ENCODE peak calls at places on chromosomes 13 and 19, in nine cellular contexts. R is thoracic aorta, S is body of pancreas, H is endodermal cell, P is transverse colon, U is colonic mucosa, J is testis, D is uterus, M is heart right ventricle. Q is an unnamed sample. For H3K36me3, the result is how much of the 10 kb centered on the place peaks cover.

GRCh38 chr19:8325454-8325853 is 4.2 kb downstream of the RPS28 start:
- DNase-seq in R (no peak), S (no peak), H (no peak), P (no peak), U (no peak), J (no peak), D (no peak), M (no peak), Q (no peak)

GRCh38 chr19:51702754-51703654 is 9.9 kb downstream of the SPACA6 start:
- DNase-seq in R (no peak), S (peak), H (peak), P (peak), U (peak), J (no peak), D (peak), M (peak), Q (peak)

GRCh38 chr19:41882568-41883462 is at the start of gene ARHGEF1:
- DNase-seq in R (no peak), S (peak), H (peak), P (peak), U (peak), J (peak), D (peak), M (peak), Q (peak)

GRCh38 chr19:355134-355533 is 10.5 kb upstream of the MIER2 start:
- DNase-seq in R (no peak), S (no peak), H (peak), P (no peak), U (no peak), J (no peak), D (peak), M (no peak), Q (no peak)

GRCh38 chr13:99981115-99982020 is at the start of gene ZIC2:
- DNase-seq in R (no peak), S (no peak), H (peak), P (no peak), U (no peak), J (no peak), D (no peak), M (no peak), Q (no peak)

GRCh38 chr13:83815598-83815997 is 66.7 kb downstream of the SLITRK1 start:
- DNase-seq in R (no peak), S (no peak), H (no peak), P (no peak), U (no peak), J (no peak), D (no peak), M (no peak), Q (no peak)

GRCh38 chr19:39937094-39937493 is 2.7 kb upstream of the FCGBP start:
- DNase-seq in R (no peak), S (no peak), H (no peak), P (no peak), U (peak), J (no peak), D (no peak), M (no peak), Q (no peak)

GRCh38 chr13:91609353-91609752 is 210.9 kb downstream of the GPC5 start:
- DNase-seq in R (no peak), S (no peak), H (no peak), P (no peak), U (no peak), J (peak), D (no peak), M (no peak), Q (no peak)

GRCh38 chr19:49570997-49571676 is 9.2 kb downstream of the NOSIP start:
- DNase-seq in R (no peak), S (no peak), H (peak), P (peak), U (peak), J (peak), D (no peak), M (no peak), Q (no peak)

GRCh38 chr19:37941820-37942515 is 35.0 kb downstream of the SIPA1L3 start:
- DNase-seq in R (no peak), S (no peak), H (no peak), P (peak), U (no peak), J (no peak), D (no peak), M (no peak), Q (no peak)

GRCh38 chr19:10043286-10043927 is 30.1 kb downstream of the RDH8 start:
- DNase-seq in R (no peak), S (no peak), H (no peak), P (no peak), U (no peak), J (no peak), D (no peak), M (no peak), Q (no peak)

GRCh38 chr13:104014803-104015645 is 948.8 kb upstream of the SLC10A2 start:
- DNase-seq in R (no peak), S (no peak), H (no peak), P (no peak), U (no peak), J (no peak), D (no peak), M (no peak), Q (no peak)

GRCh38 chr19:8194528-8195275 is 14.5 kb upstream of the CERS4 start:
- DNase-seq in R (no peak), S (no peak), H (peak), P (peak), U (peak), J (no peak), D (no peak), M (no peak), Q (no peak)

GRCh38 chr13:85557651-85558050 is 241.6 kb downstream of the SLITRK6 start:
- DNase-seq in R (no peak), S (no peak), H (no peak), P (no peak), U (no peak), J (no peak), D (no peak), M (no peak), Q (no peak)

GRCh38 chr13:73625562-73626339 is 508.5 kb downstream of the KLF12 start:
- DNase-seq in R (no peak), S (no peak), H (no peak), P (no peak), U (no peak), J (no peak), D (no peak), M (no peak), Q (no peak)

GRCh38 chr19:2132191-2132590 is 19.2 kb downstream of the AP3D1 start:
- DNase-seq in R (no peak), S (no peak), H (no peak), P (no peak), U (no peak), J (no peak), D (no peak), M (no peak), Q (no peak)

GRCh38 chr13:41006296-41006695 is 12.8 kb downstream of the ELF1 start:
- DNase-seq in R (no peak), S (no peak), H (no peak), P (no peak), U (no peak), J (no peak), D (no peak), M (no peak), Q (no peak)

DNA sequence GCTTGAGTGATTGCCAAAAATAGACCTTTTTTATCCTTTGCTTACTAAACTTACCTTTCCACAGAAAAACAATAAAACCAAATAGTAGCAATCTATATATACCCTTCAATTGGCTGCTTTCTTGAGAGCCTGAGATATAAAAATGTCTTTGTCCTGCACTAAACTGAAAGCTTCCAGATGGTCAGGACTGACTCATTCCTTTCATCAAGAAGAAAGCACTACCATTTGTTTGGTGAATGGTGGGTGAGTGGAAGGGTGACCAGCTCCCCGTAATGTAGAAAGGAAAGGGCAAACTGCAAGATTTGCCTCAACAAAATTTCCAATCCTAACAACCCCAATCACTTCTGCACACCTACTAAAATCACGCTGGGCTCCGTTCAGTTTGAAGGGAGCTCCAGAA is 67.8 kb downstream of the SACS start:
- DNase-seq in R (no peak), S (no peak), H (no peak), P (no peak), U (no peak), J (no peak), D (no peak), M (no peak), Q (no peak)
- H3K36me3 ChIP-seq in R (half or more), S (under half), H (half or more), P (under half), U (under half), J (under half), D (under half), M (under half), Q (under half)

DNA sequence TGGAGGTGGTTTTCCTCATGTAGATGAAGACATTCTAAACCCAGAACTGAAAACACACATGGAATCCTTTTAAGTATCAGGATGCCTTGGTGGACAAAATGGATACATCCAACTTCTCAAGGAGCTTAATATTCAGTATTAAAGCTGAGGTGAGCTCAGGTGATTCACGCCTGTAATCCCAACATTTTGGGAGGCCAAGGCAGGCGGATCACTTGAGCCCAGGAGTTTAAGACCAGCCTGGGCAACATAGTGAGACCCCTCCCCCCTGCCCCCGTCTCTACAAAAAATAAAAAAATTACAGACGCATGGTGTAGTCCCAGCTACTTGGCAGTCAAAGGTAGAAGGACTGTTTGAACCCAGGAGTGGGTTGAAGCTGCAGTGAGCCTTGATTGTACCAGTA is 28.8 kb downstream of the DPRX start:
- DNase-seq in R (no peak), S (no peak), H (no peak), P (no peak), U (no peak), J (no peak), D (no peak), M (no peak), Q (no peak)
- H3K27ac ChIP-seq in R (no peak), S (no peak), H (peak), P (no peak), U (no peak), J (no peak), D (no peak), M (no peak), Q (no peak)

GRCh38 chr19:47362321-47362720 is 13.2 kb downstream of the DHX34 start:
- DNase-seq in R (no peak), S (no peak), H (no peak), P (no peak), U (no peak), J (no peak), D (no peak), M (no peak), Q (no peak)

GRCh38 chr19:47357788-47358680 is 8.9 kb downstream of the DHX34 start:
- DNase-seq in R (no peak), S (no peak), H (peak), P (no peak), U (no peak), J (no peak), D (no peak), M (no peak), Q (no peak)

DNA sequence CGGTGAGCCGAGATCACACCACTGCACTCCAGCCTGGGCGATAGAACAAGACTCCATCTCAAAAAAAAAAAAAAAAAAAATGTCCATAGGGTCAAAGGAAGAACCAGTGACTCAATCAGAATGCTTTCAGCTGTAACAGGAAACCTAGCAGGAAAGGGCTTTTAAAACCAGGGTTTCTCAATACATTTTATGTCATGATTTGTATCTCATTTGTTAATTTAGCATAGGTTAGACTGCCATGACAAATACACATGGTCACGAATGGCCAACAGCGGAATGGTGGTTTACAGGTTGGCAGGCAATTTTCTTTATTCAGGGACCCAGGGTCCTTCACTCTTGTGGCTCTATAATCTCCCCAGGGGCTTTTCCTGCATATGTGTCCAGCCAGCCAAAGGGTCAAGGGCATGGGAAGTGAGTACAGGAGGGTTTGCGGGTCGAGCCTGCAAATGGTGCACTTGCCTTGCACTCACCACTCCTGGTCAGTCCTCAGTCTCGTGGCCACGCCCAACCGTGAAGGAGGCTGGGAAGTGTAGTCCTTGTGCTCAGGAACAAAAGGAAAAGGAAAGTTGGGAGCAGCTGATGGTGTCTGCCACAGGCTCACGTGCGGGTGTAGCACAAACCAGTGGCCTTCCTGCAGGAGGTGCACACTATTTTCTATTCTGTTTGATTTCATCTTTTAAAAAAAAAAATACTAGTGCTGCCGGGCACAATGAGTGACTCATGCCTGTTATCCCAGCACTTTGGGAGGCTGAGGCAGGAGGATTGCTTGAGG is 14.8 kb downstream of the DHX34 start:
- DNase-seq in R (no peak), S (no peak), H (peak), P (no peak), U (no peak), J (no peak), D (no peak), M (no peak), Q (no peak)
- H3K36me3 ChIP-seq in R (half or more), S (under half), H (half or more), P (under half), U (under half), J (under half), D (under half), M (under half), Q (under half)

DNA sequence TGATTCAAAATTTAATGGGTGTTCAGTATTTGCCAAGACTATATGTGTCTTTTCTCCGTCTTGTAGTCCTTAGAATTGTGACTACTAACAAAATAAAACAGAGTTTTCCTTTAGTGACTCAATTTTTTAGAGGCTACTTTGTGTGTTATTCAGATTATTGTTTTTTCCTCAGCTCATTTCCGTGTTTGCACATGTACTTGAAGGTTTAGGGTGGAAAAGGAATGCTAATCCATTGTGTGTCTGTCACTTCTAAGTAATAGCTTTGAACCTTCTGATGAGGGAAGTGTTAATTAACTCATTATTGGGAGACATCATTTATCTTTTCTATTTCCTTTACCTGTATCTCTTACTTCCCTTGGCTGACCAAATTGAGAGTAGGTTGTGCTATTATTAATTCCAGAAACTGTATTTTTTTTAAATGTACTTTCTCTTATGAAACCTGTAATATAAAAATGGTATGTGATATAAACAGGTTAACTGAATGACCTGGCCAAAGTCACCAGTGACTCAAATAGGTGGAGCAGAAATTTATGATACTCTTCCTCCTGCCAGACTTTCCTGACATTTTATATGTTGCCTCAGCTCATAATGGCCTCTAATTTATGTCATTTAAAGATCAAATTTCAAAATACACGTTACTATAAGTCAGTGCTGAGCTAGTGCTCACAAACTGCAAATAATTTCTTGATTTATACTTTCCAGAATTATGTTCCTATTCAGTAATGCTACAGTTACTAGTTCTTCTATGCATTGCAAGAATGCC is 88.8 kb downstream of the LMO7 start:
- DNase-seq in R (no peak), S (no peak), H (no peak), P (no peak), U (no peak), J (no peak), D (no peak), M (no peak), Q (no peak)
- H3K27ac ChIP-seq in R (no peak), S (peak), H (no peak), P (peak), U (peak), J (no peak), D (no peak), M (no peak), Q (peak)

Q was measured in thyroid gland.